ENCODE peak calls at places on chromosomes 11 and 22, in nine cellular contexts. V is ovary, R is tibial nerve, E is sigmoid colon, J is transverse colon, U is upper lobe of left lung, K is stomach, T is suprapubic skin, C is SK-N-SH. X is an unnamed sample. For H3K9me3, the result is how much of the 10 kb centered on the place peaks cover.

GRCh38 chr22:45553333-45554039 is 50.8 kb downstream of the FBLN1 start:
- DNase-seq in V (peak), R (peak), E (peak), J (peak), U (peak), K (peak), T (no peak), C (peak), X (peak)

GRCh38 chr11:199782-200181 is 6.9 kb downstream of the SCGB1C1 start:
- DNase-seq in V (peak), R (no peak), E (peak), J (peak), U (no peak), K (peak), T (peak), C (no peak), X (no peak)

GRCh38 chr11:12817681-12818332 is 143.6 kb downstream of the TEAD1 start:
- DNase-seq in V (no peak), R (no peak), E (no peak), J (no peak), U (no peak), K (no peak), T (no peak), C (no peak), X (no peak)

GRCh38 chr11:43393765-43394355 is 35.1 kb downstream of the TTC17 start:
- DNase-seq in V (peak), R (no peak), E (no peak), J (no peak), U (no peak), K (peak), T (no peak), C (no peak), X (no peak)

GRCh38 chr11:2930705-2931415 is 1.6 kb upstream of the PHLDA2 start:
- DNase-seq in V (no peak), R (no peak), E (peak), J (peak), U (peak), K (peak), T (no peak), C (peak), X (no peak)

GRCh38 chr11:82992219-82992618 is 79.5 kb downstream of the RAB30 start:
- DNase-seq in V (peak), R (no peak), E (peak), J (no peak), U (no peak), K (no peak), T (no peak), C (no peak), X (no peak)

GRCh38 chr11:4187055-4187988 is 92.7 kb downstream of the RRM1 start:
- DNase-seq in V (peak), R (peak), E (peak), J (peak), U (peak), K (peak), T (peak), C (peak), X (peak)

GRCh38 chr11:74307409-74307808 is 4.0 kb downstream of the P4HA3 start:
- DNase-seq in V (no peak), R (no peak), E (no peak), J (no peak), U (no peak), K (no peak), T (no peak), C (peak), X (no peak)

GRCh38 chr11:20451568-20451967 is 64.1 kb downstream of the PRMT3 start:
- DNase-seq in V (no peak), R (no peak), E (no peak), J (no peak), U (no peak), K (no peak), T (no peak), C (no peak), X (no peak)

GRCh38 chr11:127023991-127024390 is 23.4 kb upstream of the KIRREL3 start:
- DNase-seq in V (no peak), R (no peak), E (no peak), J (no peak), U (no peak), K (no peak), T (no peak), C (no peak), X (no peak)

GRCh38 chr11:127013550-127013949 is 13.0 kb upstream of the KIRREL3 start:
- DNase-seq in V (no peak), R (no peak), E (no peak), J (no peak), U (no peak), K (no peak), T (no peak), C (no peak), X (no peak)

GRCh38 chr11:127017482-127017881 is 16.9 kb upstream of the KIRREL3 start:
- DNase-seq in V (no peak), R (no peak), E (no peak), J (no peak), U (no peak), K (no peak), T (no peak), C (no peak), X (no peak)

GRCh38 chr11:127018683-127019279 is 18.2 kb upstream of the KIRREL3 start:
- DNase-seq in V (no peak), R (no peak), E (no peak), J (no peak), U (no peak), K (no peak), T (no peak), C (no peak), X (no peak)
- TF ChIP-seq EP300 in V (no peak), R (no peak), E (no peak), J (no peak), U (no peak), K (no peak), T (no peak), C (no peak), X (no peak)

DNA sequence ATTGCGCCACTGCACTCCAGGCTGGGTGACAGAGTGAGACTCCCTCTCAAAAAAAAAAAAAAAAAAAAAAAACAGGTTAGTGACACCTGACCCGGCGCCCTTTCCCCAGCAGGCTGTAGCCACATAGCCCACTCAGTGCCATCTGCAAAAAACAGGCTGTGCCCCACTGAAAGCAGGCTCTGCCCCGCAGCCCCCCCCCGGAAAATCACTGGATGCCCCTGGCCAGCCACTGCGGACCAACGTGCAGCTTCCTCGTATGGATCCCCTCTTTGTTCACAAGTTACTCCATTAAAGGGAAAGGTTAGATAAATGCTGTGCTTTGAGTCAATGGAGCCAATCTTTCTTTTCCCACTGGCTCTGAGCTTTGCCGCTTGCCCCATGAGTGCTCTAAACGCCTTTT is 660.3 kb downstream of the TBC1D22A start:
- DNase-seq in V (no peak), R (no peak), E (no peak), J (no peak), U (peak), K (no peak), T (no peak), C (no peak), X (no peak)
- H3K9me3 ChIP-seq in V (under half), R (under half), E (under half), J (under half), U (under half), K (under half), T (under half), C (under half), X (under half)

DNA sequence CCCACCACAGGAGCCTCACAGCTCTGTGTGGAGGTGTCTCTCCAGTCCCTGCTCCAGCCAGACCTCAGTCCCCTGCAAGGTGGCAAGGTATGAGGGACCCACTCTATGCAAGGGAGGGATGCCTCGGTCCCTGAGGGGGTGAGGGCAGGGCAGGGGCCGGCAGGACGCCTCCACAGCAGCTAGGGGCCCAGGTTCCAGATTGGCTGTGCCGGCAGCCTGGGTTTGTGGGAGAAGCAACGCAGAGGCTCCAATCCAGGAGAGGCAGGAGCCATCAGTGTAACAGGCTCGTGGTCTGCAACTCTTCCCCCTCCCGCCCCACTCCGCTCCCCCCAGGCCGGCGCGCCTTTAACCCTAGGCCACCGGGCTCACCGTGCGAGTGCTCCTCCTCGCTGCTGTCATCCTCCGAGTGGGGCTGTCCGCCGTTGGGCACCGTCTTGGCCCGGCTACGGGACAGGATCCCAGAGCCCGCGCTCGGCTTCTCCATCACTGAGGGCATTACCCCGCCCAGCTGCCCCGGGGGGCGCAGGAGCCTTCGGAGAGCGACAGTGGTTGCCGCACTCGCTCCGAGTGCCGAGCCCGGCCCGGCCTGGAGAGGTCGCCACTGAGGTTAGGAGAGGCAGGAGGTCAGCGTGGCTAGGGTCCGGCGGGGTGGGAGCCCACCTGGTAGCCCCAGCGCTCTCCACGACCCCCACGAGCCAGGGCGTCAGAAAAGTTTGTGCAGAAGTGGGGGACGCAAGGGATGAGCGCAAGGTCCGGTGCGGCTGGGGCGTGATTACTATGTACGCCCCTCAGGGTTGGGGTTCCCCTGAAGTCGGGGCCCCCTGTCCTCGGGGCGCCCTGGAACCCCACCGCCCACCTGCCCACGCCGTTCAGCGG is 765 bp downstream of the RCOR2 start:
- DNase-seq in V (no peak), R (no peak), E (no peak), J (peak), U (peak), K (peak), T (no peak), C (peak), X (no peak)
- TF ChIP-seq EP300 in V (no peak), R (no peak), E (no peak), J (no peak), U (no peak), K (no peak), T (no peak), C (no peak), X (no peak)

DNA sequence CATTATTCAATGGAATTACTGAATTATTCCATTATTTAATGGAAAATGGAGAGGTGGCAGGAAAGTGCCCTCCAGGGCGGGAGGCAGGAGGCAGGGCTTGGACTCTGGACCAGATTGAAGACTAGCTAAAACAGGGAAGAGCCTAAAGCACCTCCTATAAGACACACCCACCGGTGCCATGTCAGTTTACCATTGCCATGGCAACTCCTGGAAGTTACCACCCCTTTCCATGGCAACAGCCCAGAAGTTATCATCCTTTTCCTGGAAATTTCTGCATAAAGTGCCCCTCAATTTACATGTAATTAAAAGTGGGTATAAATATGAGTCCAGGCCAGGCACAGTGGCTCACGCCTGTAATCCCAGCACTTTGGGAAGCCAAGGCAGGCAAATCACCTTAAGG is 443.7 kb downstream of the TBC1D22A start:
- DNase-seq in V (no peak), R (no peak), E (peak), J (no peak), U (no peak), K (no peak), T (no peak), C (no peak), X (peak)
- H3K9me3 ChIP-seq in V (under half), R (under half), E (under half), J (under half), U (under half), K (under half), T (under half), C (under half), X (under half)

GRCh38 chr22:23242473-23243001 is 62.2 kb downstream of the BCR start:
- DNase-seq in V (no peak), R (no peak), E (no peak), J (no peak), U (no peak), K (no peak), T (no peak), C (no peak), X (no peak)
- TF ChIP-seq EP300 in V (no peak), R (no peak), E (no peak), J (no peak), U (no peak), K (no peak), T (no peak), C (no peak), X (no peak)

DNA sequence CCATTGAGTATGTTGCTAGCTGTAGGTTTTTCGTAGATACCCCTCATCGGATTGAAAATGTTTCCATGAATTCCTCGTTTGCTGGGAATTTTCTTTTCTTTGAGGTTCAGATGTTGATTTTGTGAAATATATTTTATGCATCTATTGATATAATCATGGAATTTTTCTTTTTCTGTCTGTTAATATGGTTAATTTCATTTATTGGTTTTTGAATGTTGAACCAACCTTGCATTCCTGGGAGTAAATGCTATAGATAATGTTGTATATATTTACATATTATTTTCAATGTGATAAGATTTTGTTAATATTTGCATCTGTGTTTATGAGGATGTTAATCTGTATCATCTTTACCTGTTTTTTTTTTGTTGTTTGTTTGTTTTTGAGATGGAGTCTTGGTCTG is 10.6 kb upstream of the NDUFA6 start:
- DNase-seq in V (no peak), R (no peak), E (no peak), J (no peak), U (no peak), K (no peak), T (no peak), C (no peak), X (no peak)
- H3K9me3 ChIP-seq in V (under half), R (under half), E (under half), J (under half), U (under half), K (half or more), T (under half), C (under half), X (under half)

DNA sequence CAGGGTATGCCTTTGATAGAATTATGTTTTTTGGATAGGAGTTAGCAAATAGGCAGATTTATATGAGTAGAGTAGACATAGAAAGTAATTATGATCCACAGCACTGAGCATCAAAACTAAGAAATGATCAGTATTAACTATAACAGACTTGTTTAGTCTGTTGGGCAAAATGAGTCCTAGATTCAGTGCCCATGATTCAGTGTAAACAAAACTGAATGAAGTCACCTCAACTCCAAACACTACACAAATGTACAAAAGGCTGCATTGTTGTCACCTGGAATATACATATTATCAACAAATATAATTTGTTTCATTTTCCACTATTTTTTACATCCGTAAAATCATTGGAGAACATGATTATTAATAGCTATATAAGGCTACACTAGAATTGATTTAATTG is 6.7 kb downstream of the UEVLD start:
- DNase-seq in V (no peak), R (no peak), E (no peak), J (no peak), U (no peak), K (no peak), T (no peak), C (no peak), X (no peak)
- TF ChIP-seq EP300 in V (no peak), R (no peak), E (no peak), J (no peak), U (no peak), K (no peak), T (no peak), C (no peak), X (no peak)

GRCh38 chr11:121503056-121503455 is 50.3 kb upstream of the SORL1-AS1 start:
- DNase-seq in V (no peak), R (no peak), E (no peak), J (no peak), U (no peak), K (no peak), T (no peak), C (no peak), X (no peak)
- H3K9me3 ChIP-seq in V (under half), R (under half), E (under half), J (under half), U (under half), K (under half), T (under half), C (under half), X (under half)

DNA sequence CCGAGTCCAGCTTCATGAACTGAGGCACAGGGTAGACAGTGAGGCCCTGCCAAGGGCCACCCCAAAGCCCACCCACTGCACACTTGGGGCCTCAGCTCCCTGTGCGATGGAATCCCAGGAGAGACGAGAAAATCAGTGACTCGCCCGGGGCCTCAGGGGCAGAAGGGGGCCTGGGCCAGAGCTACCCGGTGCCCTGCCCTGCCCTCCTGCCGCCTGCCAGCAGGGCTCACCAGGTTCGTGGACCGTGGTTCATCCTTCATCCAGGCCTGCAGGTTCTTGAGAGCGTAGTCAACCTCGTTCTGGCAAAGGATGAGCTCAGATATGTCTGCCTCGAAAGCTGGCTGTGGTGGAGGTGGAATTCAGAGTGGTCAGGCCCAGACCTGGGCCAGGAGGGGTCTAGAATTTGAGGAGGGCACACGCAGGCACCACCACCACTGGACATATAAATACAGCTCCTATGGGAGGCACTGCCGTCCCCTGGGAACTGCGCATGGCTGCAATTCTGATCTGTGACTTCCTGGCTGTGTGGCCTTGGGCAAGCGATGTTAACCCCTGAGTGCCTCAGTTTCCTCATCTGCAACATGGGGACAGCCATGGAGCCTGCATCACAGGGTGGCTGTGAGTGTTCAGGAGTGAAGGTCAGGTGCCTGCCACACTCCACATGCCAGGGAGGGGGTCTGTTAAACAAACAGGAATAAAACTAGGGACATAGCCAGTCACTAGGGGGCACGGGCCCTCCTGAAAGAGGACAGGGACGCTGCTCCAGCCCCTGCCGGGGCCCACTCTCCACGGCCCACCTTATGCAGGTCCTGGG is 7.5 kb downstream of the ALDH3B2 start:
- DNase-seq in V (no peak), R (no peak), E (no peak), J (no peak), U (peak), K (no peak), T (peak), C (peak), X (no peak)
- TF ChIP-seq EP300 in V (no peak), R (no peak), E (no peak), J (no peak), U (no peak), K (no peak), T (no peak), C (no peak), X (no peak)

DNA sequence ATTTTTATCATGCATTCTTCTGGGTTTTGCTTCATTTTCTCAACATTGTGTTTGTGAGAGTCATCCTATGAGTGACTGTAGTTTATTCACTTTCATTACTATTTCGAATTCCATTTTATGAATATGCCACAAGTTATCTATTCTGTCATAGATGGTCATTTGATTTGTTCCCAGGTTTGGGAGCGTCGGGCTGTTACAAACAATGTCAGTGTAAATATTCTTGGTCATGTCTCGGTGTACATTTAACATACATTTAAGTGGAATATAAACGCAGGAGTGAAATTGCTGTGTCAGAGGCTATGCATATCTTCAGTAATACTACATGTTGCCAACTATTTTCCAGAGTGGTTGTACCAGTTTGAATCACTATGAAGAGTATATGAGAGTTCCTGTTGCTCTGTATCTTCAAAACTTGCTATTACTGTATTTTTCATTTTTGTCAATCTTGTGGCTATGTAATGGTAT is 2.4 kb downstream of the TRIM44 start:
- DNase-seq in V (no peak), R (no peak), E (no peak), J (no peak), U (no peak), K (no peak), T (no peak), C (no peak), X (no peak)
- H3K9me3 ChIP-seq in V (under half), R (under half), E (under half), J (under half), U (under half), K (under half), T (under half), C (under half), X (under half)